ENCODE peak calls at places on chromosomes 3 and 15, in four cellular contexts. N, K, R and J are unnamed samples.

GRCh38 chr3:150635526-150635925 is 32.4 kb downstream of the SELENOT start:
- DNase-seq in N (no peak), K (no peak), R (no peak), J (no peak)

GRCh38 chr3:16506451-16506850 is 7.0 kb downstream of the RFTN1 start:
- DNase-seq in N (no peak), K (no peak), R (no peak), J (no peak)

GRCh38 chr15:63083541-63083940 is 38.1 kb upstream of the LACTB start:
- DNase-seq in N (no peak), K (no peak), R (no peak), J (no peak)

GRCh38 chr3:128357538-128357937 is 109.2 kb downstream of the DNAJB8 start:
- DNase-seq in N (no peak), K (no peak), R (no peak), J (no peak)

GRCh38 chr3:127183931-127184869 is 8.7 kb upstream of the PRR23E start:
- DNase-seq in N (peak), K (no peak), R (no peak), J (peak)

GRCh38 chr3:184937611-184938010 is 125.6 kb downstream of the VPS8 start:
- DNase-seq in N (no peak), K (no peak), R (no peak), J (no peak)

GRCh38 chr3:30186741-30187219 is 419.6 kb upstream of the TGFBR2 start:
- DNase-seq in N (no peak), K (no peak), R (no peak), J (no peak)

GRCh38 chr3:113736548-113737089 is 9.4 kb downstream of the NAA50 start:
- DNase-seq in N (no peak), K (no peak), R (no peak), J (no peak)

GRCh38 chr3:143502101-143502500 is 346.2 kb downstream of the SLC9A9 start:
- DNase-seq in N (no peak), K (no peak), R (no peak), J (no peak)

GRCh38 chr3:19149388-19149787 is 1.1 kb downstream of the KCNH8 start:
- DNase-seq in N (no peak), K (no peak), R (no peak), J (no peak)

GRCh38 chr3:155917781-155918180 is 47.3 kb downstream of the GMPS start:
- DNase-seq in N (no peak), K (no peak), R (no peak), J (no peak)

GRCh38 chr3:136750209-136750921 is 1.8 kb downstream of the STAG1 start:
- DNase-seq in N (no peak), K (no peak), R (no peak), J (no peak)

GRCh38 chr3:183050706-183051105 is 48.6 kb downstream of the MCCC1 start:
- DNase-seq in N (no peak), K (no peak), R (no peak), J (no peak)

GRCh38 chr3:150739877-150740645 is 22.9 kb downstream of the SIAH2 start:
- DNase-seq in N (no peak), K (no peak), R (no peak), J (no peak)

GRCh38 chr3:48157950-48158376 is 30.3 kb downstream of the CDC25A start:
- DNase-seq in N (peak), K (peak), R (peak), J (no peak)

GRCh38 chr3:17747184-17747889 is 4.9 kb upstream of the TBC1D5 start:
- DNase-seq in N (no peak), K (no peak), R (no peak), J (no peak)

GRCh38 chr3:104629038-104629437 is 737.7 kb upstream of the ALCAM start:
- DNase-seq in N (no peak), K (no peak), R (no peak), J (no peak)